ENCODE peak calls at places on chromosomes 1 and 21, in five cellular contexts. I is uterus, B is stomach, N is prostate gland, H is body of pancreas. F is an unnamed sample.

GRCh38 chr1:3471356-3472087 is 17.1 kb downstream of the ARHGEF16 start:
- DNase-seq in I (no peak), B (no peak), N (no peak), H (no peak), F (no peak)

GRCh38 chr1:216221260-216221700 is 202.0 kb downstream of the USH2A start:
- DNase-seq in I (no peak), B (peak), N (peak), H (peak), F (peak)

GRCh38 chr1:232423591-232423990 is 206.3 kb downstream of the SIPA1L2 start:
- DNase-seq in I (no peak), B (no peak), N (no peak), H (no peak), F (no peak)

GRCh38 chr1:181583598-181583997 is 100.3 kb downstream of the CACNA1E start:
- DNase-seq in I (no peak), B (peak), N (no peak), H (peak), F (no peak)

GRCh38 chr1:84995484-84996334 is 1.2 kb downstream of the MCOLN2 start:
- DNase-seq in I (no peak), B (no peak), N (no peak), H (no peak), F (no peak)

GRCh38 chr1:223771814-223772770 is 59.8 kb downstream of the CAPN2 start:
- DNase-seq in I (peak), B (no peak), N (no peak), H (peak), F (no peak)

GRCh38 chr1:161702250-161702649 is 4.8 kb upstream of the FCRLA start:
- DNase-seq in I (no peak), B (no peak), N (no peak), H (no peak), F (no peak)

GRCh38 chr1:20616468-20617156 is 16.6 kb upstream of the PINK1 start:
- DNase-seq in I (peak), B (no peak), N (no peak), H (no peak), F (no peak)

GRCh38 chr1:219330669-219331068 is 157.0 kb downstream of the LYPLAL1 start:
- DNase-seq in I (no peak), B (no peak), N (no peak), H (no peak), F (no peak)

GRCh38 chr1:180563013-180563827 is 4.5 kb downstream of the OVAAL start:
- DNase-seq in I (no peak), B (no peak), N (no peak), H (no peak), F (no peak)

GRCh38 chr1:24749886-24750285 is 4.6 kb downstream of the CLIC4 start:
- DNase-seq in I (no peak), B (no peak), N (no peak), H (no peak), F (no peak)

GRCh38 chr21:28632718-28633408 is 359.8 kb downstream of the LTN1 start:
- DNase-seq in I (no peak), B (no peak), N (peak), H (no peak), F (no peak)

GRCh38 chr21:37073417-37074194 is 552 bp downstream of the TTC3 start:
- DNase-seq in I (no peak), B (peak), N (peak), H (peak), F (peak)

GRCh38 chr1:231337472-231338269 is at the start of gene EXOC8:
- DNase-seq in I (peak), B (peak), N (peak), H (peak), F (peak)

GRCh38 chr21:26887241-26887640 is 42.0 kb upstream of the ADAMTS1 start:
- DNase-seq in I (no peak), B (no peak), N (peak), H (no peak), F (no peak)

GRCh38 chr1:242017580-242018233 is 18.8 kb upstream of the MAP1LC3C start:
- DNase-seq in I (no peak), B (peak), N (peak), H (peak), F (peak)

GRCh38 chr1:209850342-209850979 is 22.7 kb downstream of the UTP25 start:
- DNase-seq in I (no peak), B (peak), N (peak), H (peak), F (peak)

GRCh38 chr1:207313131-207313530 is 8.3 kb upstream of the CD55 start:
- DNase-seq in I (no peak), B (no peak), N (no peak), H (no peak), F (no peak)

GRCh38 chr1:206507395-206508129 is at the start of gene RASSF5:
- DNase-seq in I (peak), B (peak), N (peak), H (peak), F (peak)

GRCh38 chr1:96992871-96993270 is 271.3 kb downstream of the PTBP2 start:
- DNase-seq in I (no peak), B (no peak), N (no peak), H (no peak), F (no peak)

GRCh38 chr1:160346953-160347352 is 3.8 kb downstream of the NCSTN start:
- DNase-seq in I (no peak), B (no peak), N (no peak), H (no peak), F (no peak)

GRCh38 chr1:111516008-111516535 is 12.6 kb upstream of the ADORA3 start:
- DNase-seq in I (peak), B (peak), N (no peak), H (peak), F (peak)

GRCh38 chr1:26960625-26960966 is 328 bp upstream of the KDF1 start:
- DNase-seq in I (no peak), B (no peak), N (peak), H (no peak), F (no peak)
- H3K4me3 ChIP-seq in I (peak), B (peak), N (peak), H (peak), F (no peak)

GRCh38 chr1:93909146-93910050 is at the start of gene GCLM:
- DNase-seq in I (peak), B (peak), N (peak), H (peak), F (peak)
- TF ChIP-seq POLR2A in I (peak), B (no peak), N (peak), H (peak), F (no peak)

GRCh38 chr1:2414297-2414958 is 2.1 kb upstream of the PEX10 start:
- DNase-seq in I (peak), B (peak), N (peak), H (peak), F (peak)

GRCh38 chr1:2412395-2412772 is at the start of gene PEX10:
- DNase-seq in I (peak), B (peak), N (peak), H (peak), F (peak)

GRCh38 chr1:2411801-2412394 is 466 bp downstream of the PEX10 start:
- DNase-seq in I (no peak), B (no peak), N (no peak), H (no peak), F (no peak)

GRCh38 chr1:2413495-2414296 is 1.3 kb upstream of the PEX10 start:
- DNase-seq in I (peak), B (no peak), N (no peak), H (no peak), F (no peak)

DNA sequence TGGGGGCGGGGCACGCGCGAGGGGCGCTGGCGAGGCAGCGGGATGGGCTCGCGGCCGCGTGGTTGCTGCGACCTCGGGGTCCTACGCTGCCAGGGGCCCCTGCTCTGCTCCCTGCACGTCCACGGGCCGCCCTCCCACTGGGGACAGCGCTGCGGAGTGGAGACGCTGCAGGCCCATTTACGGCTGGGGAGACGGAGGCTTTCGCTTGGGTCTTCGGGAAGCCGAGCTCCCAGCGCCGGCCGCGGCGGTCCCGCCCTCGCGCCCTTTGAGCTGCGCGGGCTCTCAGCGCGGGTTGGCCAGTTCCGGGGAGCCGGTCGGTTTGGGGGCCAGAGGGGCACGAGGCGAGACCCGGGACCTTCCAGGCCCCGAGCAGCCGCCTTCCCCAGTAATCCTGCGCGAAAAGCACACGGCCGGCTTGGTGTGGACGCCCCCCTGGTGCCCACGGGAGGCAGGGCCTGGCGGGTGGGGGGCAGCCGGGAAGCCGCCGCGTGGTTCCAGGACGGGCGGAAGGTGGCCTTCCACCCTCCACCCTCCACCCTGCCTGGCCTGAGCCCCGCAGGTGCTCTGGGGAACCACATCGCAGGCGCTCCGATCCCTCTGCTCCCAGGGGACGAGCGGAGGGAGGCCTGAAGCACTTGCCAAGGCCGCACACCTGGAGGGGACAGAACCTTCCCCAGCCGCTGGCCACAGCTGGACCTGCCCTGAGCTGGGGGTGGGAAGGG is 570 bp upstream of the PEX10 start:
- DNase-seq in I (peak), B (no peak), N (no peak), H (peak), F (no peak)
- TF ChIP-seq CTCF in I (no peak), B (no peak), N (no peak), H (no peak), F (no peak)

GRCh38 chr1:1205769-1206375 is 520 bp downstream of the TNFRSF18 start:
- DNase-seq in I (no peak), B (no peak), N (no peak), H (no peak), F (no peak)
- H3K4me3 ChIP-seq in I (no peak), B (peak), N (peak), H (no peak), F (no peak)

GRCh38 chr1:218156602-218157001 is 128.5 kb upstream of the RRP15 start:
- DNase-seq in I (no peak), B (no peak), N (no peak), H (peak), F (no peak)
- TF ChIP-seq POLR2A in I (no peak), B (no peak), N (no peak), H (no peak), F (no peak)

DNA sequence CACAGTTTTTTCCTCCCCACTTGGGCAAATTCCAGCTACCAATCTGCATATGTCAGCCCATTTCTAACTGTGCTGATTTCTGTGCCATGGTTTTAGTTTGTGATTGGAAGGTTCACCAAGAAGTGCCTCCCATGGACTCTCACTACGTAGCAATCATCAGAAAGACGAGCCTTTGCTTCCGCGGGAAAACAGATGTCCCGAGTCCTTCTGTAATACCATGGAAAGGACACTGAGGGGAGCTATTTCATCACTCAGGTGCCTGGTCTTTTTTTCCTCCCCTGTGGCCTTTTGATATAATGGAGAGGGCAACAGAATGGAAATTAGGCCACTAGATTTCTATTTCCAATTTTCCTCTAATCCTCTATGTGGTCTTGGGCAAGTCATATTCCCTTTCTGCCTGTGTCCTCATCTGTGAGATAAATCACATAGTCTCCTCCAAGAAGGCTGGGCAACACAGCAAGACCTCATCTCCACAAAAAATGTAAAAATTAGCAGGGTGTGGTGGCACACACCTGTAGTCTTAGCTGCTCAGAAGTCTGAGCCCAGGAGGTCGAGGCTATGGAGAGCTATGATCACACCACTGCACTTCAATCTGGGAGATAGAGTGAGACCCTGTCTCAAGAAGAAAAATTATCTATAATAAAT is 24.8 kb downstream of the LEMD1 start:
- DNase-seq in I (no peak), B (no peak), N (no peak), H (peak), F (no peak)
- TF ChIP-seq CTCF in I (peak), B (peak), N (no peak), H (peak), F (no peak)

DNA sequence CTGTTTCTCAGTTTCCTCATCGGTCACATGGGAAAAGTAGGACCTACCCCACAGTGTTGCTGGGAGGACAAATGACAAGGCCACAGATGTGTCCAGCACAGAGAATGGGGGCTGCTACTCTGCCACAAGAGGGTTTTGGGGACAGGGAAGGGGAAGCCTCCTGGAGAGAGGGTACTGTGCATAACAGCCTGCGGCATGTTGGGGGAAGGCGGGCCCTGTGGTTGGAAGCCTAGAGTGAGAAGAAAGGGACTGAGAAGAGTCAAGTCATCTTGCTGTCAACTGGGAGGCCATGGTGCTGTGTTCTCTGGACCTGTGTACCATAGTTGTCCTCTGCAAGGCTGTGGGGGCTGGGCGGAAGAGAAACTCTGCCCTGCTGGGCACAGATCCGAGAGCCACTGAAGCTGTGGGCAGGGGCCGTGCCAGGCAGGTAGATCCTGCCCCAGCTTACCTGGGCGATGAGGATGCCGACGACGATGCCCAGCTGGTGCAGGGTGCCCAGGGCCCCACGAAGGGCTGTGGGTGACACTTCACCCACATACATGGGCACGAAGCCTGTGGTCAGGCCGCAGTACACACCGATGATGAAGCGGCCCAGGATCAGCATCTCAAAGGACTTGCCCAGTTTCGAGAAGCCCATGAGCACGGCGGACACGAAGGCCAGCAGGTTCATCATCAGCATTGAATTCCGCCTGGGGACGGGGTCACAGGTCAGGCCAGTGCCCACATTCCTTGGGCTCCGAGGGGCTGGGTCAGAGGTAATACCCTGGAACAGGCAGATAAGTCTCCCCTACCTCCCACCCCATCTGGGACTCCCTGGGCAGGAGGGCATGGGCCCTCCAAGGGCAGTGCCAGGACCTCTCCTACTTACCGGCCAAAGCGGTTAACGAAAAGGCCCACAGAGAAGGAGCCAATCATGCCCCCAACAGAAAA is 28.2 kb downstream of the SLC2A1 start:
- DNase-seq in I (no peak), B (no peak), N (no peak), H (no peak), F (peak)
- H3K4me3 ChIP-seq in I (no peak), B (no peak), N (no peak), H (no peak), F (no peak)

GRCh38 chr1:227568593-227568992 is 5.2 kb downstream of the ZNF678 start:
- DNase-seq in I (no peak), B (no peak), N (no peak), H (no peak), F (no peak)

GRCh38 chr1:227577500-227577899 is 14.1 kb downstream of the ZNF678 start:
- DNase-seq in I (no peak), B (no peak), N (no peak), H (no peak), F (no peak)

GRCh38 chr1:227574926-227575325 is 11.6 kb downstream of the ZNF678 start:
- DNase-seq in I (no peak), B (no peak), N (no peak), H (no peak), F (no peak)

GRCh38 chr1:227576152-227576551 is 12.8 kb downstream of the ZNF678 start:
- DNase-seq in I (no peak), B (no peak), N (no peak), H (no peak), F (no peak)

GRCh38 chr1:227572752-227573151 is 9.4 kb downstream of the ZNF678 start:
- DNase-seq in I (no peak), B (no peak), N (no peak), H (peak), F (no peak)
- TF ChIP-seq POLR2A in I (no peak), B (no peak), N (no peak), H (no peak), F (no peak)